ENCODE peak calls at places on chromosomes 1 and 21, in five cellular contexts. M is GM12878, R is SK-N-MC, L is HepG2, N is HL-60. G is an unnamed sample.

GRCh38 chr1:14435368-14436023 is 163.0 kb upstream of the KAZN start:
- DNase-seq in N (no peak), M (no peak), L (no peak), R (no peak), G (no peak)

GRCh38 chr1:84442256-84442655 is 36.8 kb upstream of the RPF1 start:
- DNase-seq in M (peak), N (peak), L (peak), R (peak), G (no peak)

GRCh38 chr1:228207381-228207810 is 448 bp upstream of the OBSCN start:
- DNase-seq in M (no peak), R (no peak), L (no peak), N (no peak), G (no peak)

GRCh38 chr1:54835970-54836369 is 34.8 kb upstream of the TTC22 start:
- DNase-seq in N (no peak), R (no peak), L (no peak), M (no peak), G (peak)

GRCh38 chr1:11719313-11720032 is 16.5 kb upstream of the AGTRAP start:
- DNase-seq in L (no peak), R (no peak), N (peak), M (no peak), G (peak)

GRCh38 chr21:44199448-44199847 is 41.3 kb downstream of the ICOSLG start:
- DNase-seq in M (no peak), L (no peak), N (no peak), R (no peak), G (peak)

GRCh38 chr1:7678491-7679158 is 92.5 kb upstream of the VAMP3 start:
- DNase-seq in R (no peak), M (no peak), L (peak), N (no peak), G (peak)

GRCh38 chr1:111399792-111400610 is 27.5 kb downstream of the OVGP1 start:
- DNase-seq in N (peak), R (no peak), L (peak), M (peak), G (peak)

GRCh38 chr1:230806552-230806951 is 59.4 kb downstream of the CAPN9 start:
- DNase-seq in M (no peak), L (no peak), R (no peak), N (no peak), G (no peak)

GRCh38 chr1:24525606-24526005 is 23.0 kb downstream of the RCAN3 start:
- DNase-seq in L (no peak), M (no peak), R (no peak), N (no peak), G (no peak)

GRCh38 chr21:32994305-32994704 is 31.4 kb upstream of the OLIG2 start:
- DNase-seq in L (no peak), R (no peak), M (no peak), N (peak), G (no peak)

GRCh38 chr21:42289926-42290325 is 25.3 kb downstream of the TFF3 start:
- DNase-seq in N (peak), L (no peak), M (no peak), R (no peak), G (no peak)

GRCh38 chr1:109935451-109935900 is 24.8 kb downstream of the CSF1 start:
- DNase-seq in M (no peak), R (no peak), N (no peak), L (peak), G (peak)

GRCh38 chr1:161733526-161733925 is 12.2 kb downstream of the FCRLB start:
- DNase-seq in M (no peak), L (no peak), R (no peak), N (peak), G (no peak)

GRCh38 chr1:58432813-58433668 is 113.5 kb downstream of the OMA1 start:
- DNase-seq in M (peak), R (peak), N (no peak), L (no peak), G (no peak)

DNA sequence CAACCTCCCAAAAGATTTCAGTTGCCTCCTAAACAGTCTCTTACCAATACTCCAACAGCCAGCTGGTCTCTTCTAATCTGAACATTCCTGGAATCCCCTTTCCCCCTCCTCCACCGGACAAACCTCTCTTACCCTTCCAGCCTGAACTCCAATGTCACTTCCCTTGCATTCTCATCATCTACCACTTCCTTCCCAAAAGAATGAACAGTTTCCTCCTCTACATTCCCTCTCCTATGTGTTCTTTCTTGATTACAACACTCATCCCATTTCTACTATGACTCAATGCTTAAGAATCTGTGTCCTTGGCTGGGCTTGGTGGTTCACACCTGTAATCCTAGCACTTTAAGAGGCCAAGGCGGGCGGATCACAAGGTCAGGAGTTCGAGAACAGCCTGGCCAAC is 417.1 kb downstream of the SETD4 start:
- DNase-seq in L (no peak), M (no peak), R (no peak), N (no peak), G (no peak)
- TF ChIP-seq POLR2AphosphoS5 in L (no peak), M (no peak), R (no peak), N (no peak), G (no peak)

GRCh38 chr1:17215545-17215890 is 10.6 kb downstream of the PADI1 start:
- DNase-seq in N (no peak), L (no peak), M (no peak), R (no peak), G (no peak)
- H3K27ac ChIP-seq in N (no peak), L (no peak), M (no peak), R (no peak), G (no peak)

DNA sequence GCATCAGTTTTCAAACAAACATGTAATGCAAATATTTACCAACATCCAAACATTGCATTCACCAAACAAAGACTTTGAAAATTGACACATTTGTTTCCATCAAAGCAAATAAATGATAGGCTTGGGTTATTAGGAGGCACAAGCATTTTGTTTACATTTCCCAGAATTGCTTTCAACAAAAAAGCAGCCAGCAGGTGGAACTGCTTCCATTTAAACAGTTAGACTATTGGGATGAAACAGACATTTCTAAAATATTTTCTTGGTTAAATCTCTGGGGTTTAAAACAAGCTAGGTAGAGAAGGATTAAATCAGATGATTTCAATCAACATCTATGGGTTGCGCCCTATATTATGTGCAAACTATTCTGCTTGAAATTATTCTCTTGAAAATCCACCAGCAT is 1.4 kb upstream of the LEMD1 start:
- DNase-seq in L (no peak), M (no peak), N (no peak), R (no peak), G (no peak)
- TF ChIP-seq POLR2AphosphoS5 in L (no peak), M (no peak), N (no peak), R (no peak), G (no peak)

GRCh38 chr1:40753142-40753882 is 30.3 kb upstream of the KCNQ4 start:
- DNase-seq in R (no peak), L (no peak), M (peak), N (no peak), G (no peak)
- H3K27ac ChIP-seq in R (no peak), L (no peak), M (peak), N (no peak), G (no peak)

GRCh38 chr1:91226741-91227140 is 177.9 kb downstream of the HFM1 start:
- DNase-seq in L (no peak), R (no peak), M (no peak), N (no peak), G (no peak)
- TF ChIP-seq POLR2AphosphoS5 in L (no peak), R (no peak), M (no peak), N (no peak), G (no peak)

GRCh38 chr1:15852828-15853302 is 5.4 kb downstream of the SPEN start:
- DNase-seq in L (no peak), R (no peak), M (no peak), N (no peak), G (no peak)
- H3K27ac ChIP-seq in L (no peak), R (no peak), M (no peak), N (no peak), G (no peak)

DNA sequence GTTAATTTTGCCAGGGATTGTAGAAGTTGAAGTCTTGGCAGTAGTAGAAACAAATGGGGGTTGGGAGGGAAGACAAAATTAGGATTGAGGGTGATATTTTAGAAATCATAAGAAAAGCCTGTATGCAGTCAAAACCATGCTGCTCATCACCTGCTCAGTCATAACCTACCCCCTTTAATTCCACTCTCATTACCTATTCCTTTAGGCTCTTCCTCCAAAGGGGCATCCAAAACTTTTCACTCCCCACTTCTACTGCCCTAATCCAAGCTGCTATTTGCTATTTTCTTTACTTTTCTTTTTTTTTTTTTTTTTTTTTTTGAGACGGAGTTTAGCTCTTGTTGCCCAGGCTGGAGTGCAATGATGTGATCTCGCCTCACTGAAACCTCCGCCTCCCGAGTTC is 11.5 kb downstream of the H3-3A start:
- DNase-seq in R (no peak), N (no peak), M (no peak), L (no peak), G (no peak)
- TF ChIP-seq POLR2AphosphoS5 in R (no peak), N (no peak), M (no peak), L (no peak), G (no peak)

GRCh38 chr1:160624464-160624863 is 22.4 kb downstream of the SLAMF1 start:
- DNase-seq in R (no peak), N (no peak), M (no peak), L (no peak), G (no peak)
- H3K27ac ChIP-seq in R (no peak), N (no peak), M (peak), L (no peak), G (no peak)

DNA sequence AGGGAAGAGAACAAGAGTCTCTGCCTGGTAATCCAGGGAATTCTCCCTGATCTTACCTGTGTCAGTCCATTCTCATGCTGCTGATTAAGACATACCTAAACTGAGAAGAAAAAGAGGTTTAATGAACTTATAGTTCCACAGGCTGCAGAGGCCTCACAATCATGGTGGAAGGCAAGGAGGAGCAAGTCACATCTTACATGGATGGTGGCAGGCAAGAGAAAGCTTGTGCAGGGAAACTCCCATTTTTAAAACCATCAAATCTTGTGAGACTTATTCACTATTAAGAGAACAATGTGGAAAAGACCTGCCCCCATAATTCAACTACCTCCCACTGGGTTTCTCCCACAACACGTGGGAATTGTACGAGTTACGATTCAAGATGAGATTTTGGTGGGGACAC is 34.2 kb upstream of the LRRC8B start:
- DNase-seq in M (no peak), R (no peak), N (no peak), L (no peak), G (no peak)
- TF ChIP-seq POLR2AphosphoS5 in M (no peak), R (no peak), N (no peak), L (no peak), G (no peak)

DNA sequence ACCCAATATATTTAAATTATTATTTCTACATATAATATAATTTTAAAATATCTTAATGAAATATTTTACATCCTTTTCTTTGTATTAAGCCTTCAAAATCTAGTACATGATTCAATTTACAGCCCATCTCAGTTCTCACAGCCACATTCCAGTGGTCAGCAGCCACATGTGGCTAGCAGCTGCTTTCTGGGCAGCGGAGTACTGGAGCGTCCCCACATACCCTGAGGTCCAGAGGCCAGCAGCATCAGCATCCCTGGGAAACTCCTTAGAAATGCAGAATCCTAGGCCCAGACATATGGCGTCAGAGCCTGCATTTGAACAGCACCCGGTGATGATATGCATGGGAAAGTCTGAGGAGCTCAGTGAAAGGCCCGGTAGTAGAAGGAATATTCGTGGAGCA is 8.6 kb upstream of the LHX4 start:
- DNase-seq in L (no peak), M (no peak), N (no peak), R (no peak), G (no peak)
- H3K27ac ChIP-seq in L (no peak), M (no peak), N (no peak), R (no peak), G (no peak)

G was measured in stomach.